ENCODE peak calls at places on chromosome 19, in four cellular contexts. J is activated T-helper 2 cell treated with anti-CD3 and anti-CD28 coated beads, Interferon-gamma antibody, Interleukin-2, Interleukin-4, amounts not matched to agents 10 μg/mL and 5 μg/mL and 100 μg/mL, durations not matched to agents 14 hours and 24 hours and 36 hours; O is WTC11; Z is hypothalamus. M is an unnamed sample.

GRCh38 chr19:10104665-10105221 is 1.4 kb upstream of the PPAN start:
- DNase-seq in J (peak), O (no peak), Z (no peak), M (peak)

GRCh38 chr19:33266971-33267484 is 35.3 kb downstream of the CEBPA start:
- DNase-seq in J (no peak), O (no peak), Z (peak), M (no peak)

GRCh38 chr19:39708594-39708993 is 4.3 kb downstream of the LGALS14 start:
- DNase-seq in J (no peak), O (no peak), Z (no peak), M (no peak)

GRCh38 chr19:54232552-54232934 is 9.7 kb upstream of the LILRB3 start:
- DNase-seq in J (no peak), O (no peak), Z (no peak), M (no peak)

GRCh38 chr19:35558400-35559280 is 4.8 kb downstream of the ATP4A start:
- DNase-seq in J (no peak), O (no peak), Z (no peak), M (no peak)

GRCh38 chr19:15381864-15382263 is 2.3 kb upstream of the AKAP8 start:
- DNase-seq in J (no peak), O (no peak), Z (no peak), M (no peak)

GRCh38 chr19:4124638-4125037 is 716 bp upstream of the MAP2K2 start:
- DNase-seq in J (no peak), O (no peak), Z (no peak), M (no peak)

GRCh38 chr19:1161716-1162115 is 12.4 kb downstream of the SBNO2 start:
- DNase-seq in J (no peak), O (no peak), Z (no peak), M (no peak)